ENCODE peak calls at places on chromosomes 13 and 19, in four cellular contexts. C, Y, X and R are unnamed samples. For H3K4me1, the result is how much of the 10 kb centered on the place peaks cover.

GRCh38 chr19:58577581-58578429 is 4.7 kb upstream of the MZF1 start:
- DNase-seq in Y (peak), X (peak), C (peak), R (peak)

GRCh38 chr13:20882206-20882605 is 20.3 kb downstream of the XPO4 start:
- DNase-seq in C (no peak), Y (no peak), X (no peak), R (no peak)

GRCh38 chr13:53901593-53901992 is 873.0 kb downstream of the OLFM4 start:
- DNase-seq in C (no peak), X (no peak), Y (no peak), R (no peak)

GRCh38 chr19:18809149-18809978 is 18.3 kb upstream of the COMP start:
- DNase-seq in C (no peak), Y (no peak), X (peak), R (no peak)

GRCh38 chr19:48540110-48540509 is 11.9 kb upstream of the SULT2B1 start:
- DNase-seq in C (no peak), X (no peak), Y (no peak), R (no peak)

GRCh38 chr19:2273356-2274184 is 8.4 kb downstream of the PEAK3 start:
- DNase-seq in C (peak), X (peak), Y (peak), R (peak)

GRCh38 chr13:23754506-23754905 is 134.7 kb downstream of the MIPEP start:
- DNase-seq in C (no peak), X (no peak), Y (no peak), R (no peak)

GRCh38 chr13:106916329-106916728 is 348.4 kb upstream of the ARGLU1 start:
- DNase-seq in Y (no peak), C (no peak), X (no peak), R (no peak)

GRCh38 chr13:90640976-90641375 is 706.5 kb upstream of the MIR17HG start:
- DNase-seq in C (no peak), Y (no peak), X (no peak), R (no peak)

GRCh38 chr13:104993708-104994107 is 1541.8 kb downstream of the EFNB2 start:
- DNase-seq in X (no peak), C (no peak), Y (no peak), R (no peak)

GRCh38 chr19:48686103-48686502 is 9.7 kb upstream of the FUT2 start:
- DNase-seq in Y (no peak), C (no peak), X (no peak), R (no peak)

GRCh38 chr13:111508902-111509509 is 188.6 kb downstream of the TEX29 start:
- DNase-seq in X (no peak), C (no peak), Y (no peak), R (no peak)

GRCh38 chr19:38989066-38989605 is 13.6 kb upstream of the FBXO17 start:
- DNase-seq in X (no peak), Y (no peak), C (no peak), R (no peak)

GRCh38 chr19:42352216-42352892 is 26.9 kb downstream of the MEGF8 start:
- DNase-seq in Y (no peak), C (no peak), X (no peak), R (no peak)

GRCh38 chr19:35901055-35901644 is 810 bp upstream of the NFKBID start:
- DNase-seq in X (no peak), C (no peak), Y (no peak), R (no peak)
- H3K4me1 ChIP-seq in X (under half), C (under half), Y (under half), R (under half)

GRCh38 chr19:54125713-54126112 is 10.2 kb downstream of the PRPF31 start:
- DNase-seq in Y (no peak), X (no peak), C (no peak), R (no peak)

GRCh38 chr19:54127688-54128440 is 9.7 kb upstream of the CNOT3 start:
- DNase-seq in Y (no peak), C (no peak), X (no peak), R (no peak)

GRCh38 chr19:54124393-54124792 is 8.8 kb downstream of the PRPF31 start:
- DNase-seq in Y (no peak), C (no peak), X (no peak), R (no peak)

GRCh38 chr19:54121259-54121658 is 5.7 kb downstream of the PRPF31 start:
- DNase-seq in Y (no peak), X (no peak), C (no peak), R (no peak)

DNA sequence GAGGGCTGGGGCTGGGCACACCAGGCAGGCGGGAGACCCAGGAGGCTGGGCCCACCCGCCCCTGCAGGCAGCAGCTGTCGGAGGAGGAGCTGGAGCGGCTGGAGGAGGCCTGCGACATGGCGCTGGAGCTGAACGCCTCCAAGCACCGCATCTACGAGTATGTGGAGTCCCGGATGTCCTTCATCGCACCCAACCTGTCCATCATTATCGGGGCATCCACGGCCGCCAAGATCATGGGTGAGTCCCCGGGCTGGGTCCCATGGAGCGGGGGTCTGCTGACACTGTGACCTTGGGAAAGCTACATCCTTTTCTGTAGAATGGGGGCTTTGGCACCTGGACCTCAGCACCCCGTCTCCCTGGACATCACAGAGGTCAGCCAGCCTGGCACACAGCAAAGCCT is 8.1 kb downstream of the PRPF31 start:
- DNase-seq in X (no peak), Y (no peak), C (no peak), R (no peak)
- H3K27ac ChIP-seq in X (no peak), Y (no peak), C (no peak), R (no peak)

DNA sequence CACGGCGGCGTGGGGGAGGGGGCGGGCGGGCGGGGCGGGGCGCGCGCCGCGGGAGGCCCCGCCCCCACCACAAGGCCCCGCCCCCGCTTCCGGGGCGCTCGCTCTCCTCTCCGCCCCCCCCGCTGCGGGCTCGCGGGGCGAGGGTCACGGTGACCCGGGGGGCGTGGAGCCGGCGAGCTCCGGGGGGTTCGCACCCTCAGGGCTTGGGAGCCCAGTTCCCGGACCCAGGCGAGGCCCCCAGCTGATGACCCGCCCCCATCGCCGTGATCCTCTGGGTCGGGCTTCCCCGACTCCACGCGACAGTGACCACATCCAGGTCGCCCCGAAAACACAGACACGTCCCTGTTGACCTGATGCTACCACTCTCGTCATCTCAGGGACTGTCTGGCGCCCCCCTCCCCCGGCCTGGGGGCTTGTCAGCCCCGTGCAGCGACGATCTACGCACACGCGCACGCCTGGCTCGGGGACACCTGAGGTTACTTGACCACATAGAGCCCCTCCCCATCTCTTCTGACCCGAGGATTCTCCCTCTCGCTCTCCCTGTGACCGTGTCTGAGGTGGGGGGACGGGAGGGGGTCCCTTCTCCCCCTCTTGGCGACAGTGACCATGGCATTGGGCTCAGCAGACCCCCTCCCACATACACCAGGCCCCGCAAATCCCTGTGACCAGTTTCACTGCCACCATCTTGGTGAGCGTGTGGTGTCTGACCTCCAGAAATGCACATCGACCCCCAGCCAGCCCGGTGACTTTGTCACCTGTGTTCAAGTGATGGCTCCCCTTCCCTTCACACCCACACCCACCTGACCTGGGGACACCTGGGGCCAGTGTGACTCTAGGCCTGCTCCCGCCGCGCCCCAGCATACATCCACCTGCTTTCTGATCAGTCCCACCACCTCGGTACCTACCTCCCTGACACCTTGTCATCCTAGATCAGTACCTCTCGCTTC is 670 bp downstream of the MAP2K7 start:
- DNase-seq in C (peak), Y (peak), X (peak), R (no peak)
- TF ChIP-seq POLR2A in C (no peak), Y (no peak), X (no peak), R (no peak)

DNA sequence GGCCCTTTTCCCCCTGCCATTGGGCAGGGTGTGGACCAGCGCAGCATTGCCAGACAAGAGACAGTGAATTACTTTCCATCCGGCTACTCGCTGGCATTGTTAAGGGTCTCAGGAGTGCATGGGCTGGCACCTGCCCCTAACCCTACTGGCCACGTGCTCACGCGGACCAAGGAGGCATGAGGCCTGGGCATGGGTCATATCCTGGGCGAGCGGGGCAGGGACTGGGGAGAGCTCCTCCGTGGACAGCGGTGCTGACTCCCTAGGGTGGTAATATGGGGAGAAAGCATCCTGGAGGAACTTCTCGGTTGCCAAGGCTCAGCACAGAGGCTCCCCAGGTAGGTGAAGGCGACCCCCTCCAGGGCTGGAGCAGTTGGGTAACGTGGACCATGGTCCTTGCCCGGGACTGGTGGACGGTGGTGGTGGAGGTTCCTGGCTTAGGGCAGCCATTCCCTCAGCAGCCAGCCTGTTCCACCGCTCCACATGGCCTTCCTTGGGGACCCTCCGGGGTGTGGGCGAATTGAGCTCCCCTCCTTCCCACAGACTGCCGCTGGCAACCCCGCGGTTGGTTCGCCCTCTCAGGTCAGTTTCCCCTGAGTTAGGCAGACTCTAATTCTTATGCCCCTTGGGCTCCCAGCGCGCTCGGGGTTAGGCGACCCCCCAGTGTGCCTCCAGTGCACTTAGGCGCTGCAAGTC is 465.1 kb downstream of the SLITRK5 start:
- DNase-seq in X (no peak), Y (no peak), C (peak), R (no peak)
- H3K4me1 ChIP-seq in X (under half), Y (under half), C (under half), R (under half)

GRCh38 chr19:6070179-6071102 is 39.9 kb downstream of the RFX2 start:
- DNase-seq in Y (no peak), C (peak), X (no peak), R (no peak)
- H3K27ac ChIP-seq in Y (no peak), C (no peak), X (peak), R (peak)